ENCODE peak calls at places on chromosomes 4 and X, in four cellular contexts. B is IMR-90, C is endothelial cell of umbilical vein, E is K562. X is an unnamed sample.

GRCh38 chr4:161664740-161665139 is 499.1 kb downstream of the FSTL5 start:
- DNase-seq in B (no peak), C (no peak), E (no peak), X (no peak)

GRCh38 chr4:158018090-158018808 is 154.6 kb downstream of the GASK1B start:
- DNase-seq in B (no peak), C (peak; percentile 67), E (no peak), X (no peak)

GRCh38 chrX:70432936-70433847 is 10.1 kb downstream of the GDPD2 start:
- DNase-seq in B (no peak), C (no peak), E (no peak), X (no peak)

GRCh38 chrX:25021132-25021498 is 5.3 kb upstream of the ARX start:
- DNase-seq in B (no peak), C (no peak), E (no peak), X (no peak)

GRCh38 chrX:74248889-74249288 is 55.1 kb upstream of the ZCCHC13 start:
- DNase-seq in B (no peak), C (peak; percentile 58), E (no peak), X (no peak)

GRCh38 chrX:38548508-38548907 is 12.8 kb upstream of the TSPAN7 start:
- DNase-seq in B (no peak), C (no peak), E (no peak), X (no peak)

GRCh38 chrX:111372065-111372464 is 39.9 kb downstream of the DCX start:
- DNase-seq in B (no peak), C (no peak), E (no peak), X (no peak)

GRCh38 chr4:95209942-95210341 is 338.8 kb downstream of the UNC5C start:
- DNase-seq in B (no peak), C (no peak), E (no peak), X (no peak)

GRCh38 chr4:107115185-107115847 is 79.2 kb upstream of the DKK2 start:
- DNase-seq in B (no peak), C (no peak), E (no peak), X (no peak)

GRCh38 chrX:41553688-41554087 is 106.5 kb downstream of the NYX start:
- DNase-seq in B (peak; percentile 69), C (peak; percentile 1), E (no peak), X (no peak)

GRCh38 chrX:12791253-12792228 is at the start of gene PRPS2:
- DNase-seq in B (peak; percentile 18), C (peak; percentile 50), E (peak; percentile 89), X (no peak)

GRCh38 chr4:71188197-71188625 is 150.6 kb upstream of the SLC4A4 start:
- DNase-seq in B (no peak), C (no peak), E (no peak), X (no peak)
- TF ChIP-seq FOS in B (no peak), C (no peak), E (no peak), X (no peak)

GRCh38 chr4:3820806-3821579 is 54.8 kb downstream of the ADRA2C start:
- DNase-seq in B (no peak), C (no peak), E (no peak), X (no peak)
- TF ChIP-seq FOS in B (no peak), C (no peak), E (no peak), X (no peak)

DNA sequence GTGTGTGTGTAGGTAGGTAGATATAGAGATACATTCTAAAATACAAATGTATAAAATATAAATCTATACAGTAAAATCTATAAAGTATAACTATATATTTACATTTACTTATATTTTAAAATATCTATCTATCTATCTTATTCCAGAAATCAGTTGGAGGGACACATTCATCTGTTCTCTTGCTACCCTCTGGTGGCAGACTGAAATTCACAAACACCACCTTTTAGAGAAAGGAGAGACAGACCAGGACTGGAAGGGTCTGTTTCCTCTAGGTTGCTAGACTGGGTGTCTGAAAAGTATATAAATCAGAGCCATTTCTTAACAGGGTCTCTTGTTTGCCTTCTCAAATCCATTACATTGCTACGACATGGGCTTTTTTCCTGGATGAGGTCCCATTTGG is 343.0 kb downstream of the OPHN1 start:
- DNase-seq in B (no peak), C (no peak), E (no peak), X (no peak)
- TF ChIP-seq FOS in B (no peak), C (no peak), E (no peak), X (no peak)

GRCh38 chr4:56465599-56466295 is 1.7 kb upstream of the SRP72 start:
- DNase-seq in B (peak; percentile 48), C (no peak), E (no peak), X (no peak)
- TF ChIP-seq FOS in B (no peak), C (no peak), E (no peak), X (no peak)

DNA sequence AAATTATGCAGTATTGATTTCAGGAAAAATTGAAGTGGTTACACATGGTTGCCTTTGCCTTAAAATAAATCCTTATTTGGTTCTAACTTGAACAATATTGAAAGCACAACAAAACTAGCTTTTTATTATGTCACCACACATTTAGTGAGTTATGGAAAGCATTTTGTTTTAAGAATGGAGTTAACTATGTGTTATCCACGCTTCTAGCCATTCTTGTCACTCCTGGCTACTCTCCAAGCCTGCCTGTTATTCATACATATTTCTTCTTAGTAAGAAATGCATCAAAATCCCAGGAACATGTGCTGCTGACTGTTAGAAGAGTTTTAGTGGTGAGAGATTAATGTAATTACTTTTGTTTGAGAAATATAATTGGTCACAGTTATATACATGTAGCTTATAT is 73.9 kb downstream of the FAT4 start:
- DNase-seq in B (peak; percentile 70), C (peak; percentile 82), E (no peak), X (no peak)
- TF ChIP-seq FOS in B (no peak), C (no peak), E (no peak), X (no peak)

GRCh38 chr4:13988347-13989265 is 361.1 kb upstream of the BOD1L1 start:
- DNase-seq in B (peak; percentile 97), C (no peak), E (no peak), X (no peak)
- TF ChIP-seq FOS in B (peak; percentile 73), C (no peak), E (no peak), X (no peak)

GRCh38 chr4:159283697-159284492 is 181.0 kb downstream of the RAPGEF2 start:
- DNase-seq in B (peak; percentile 87), C (peak; percentile 61), E (no peak), X (no peak)
- TF ChIP-seq FOS in B (peak; percentile 49), C (peak; percentile 62), E (no peak), X (no peak)

GRCh38 chr4:41820473-41820872 is 71.9 kb upstream of the PHOX2B start:
- DNase-seq in B (no peak), C (no peak), E (no peak), X (no peak)
- TF ChIP-seq FOS in B (no peak), C (no peak), E (no peak), X (no peak)

GRCh38 chr4:4356106-4357041 is 30.5 kb upstream of the NSG1 start:
- DNase-seq in B (no peak), C (no peak), E (no peak), X (no peak)
- TF ChIP-seq FOS in B (no peak), C (no peak), E (no peak), X (no peak)

GRCh38 chr4:178102139-178102538 is 659.9 kb upstream of the AGA start:
- DNase-seq in B (no peak), C (no peak), E (no peak), X (no peak)
- TF ChIP-seq FOS in B (no peak), C (no peak), E (no peak), X (no peak)

X was measured in GM12878.